ENCODE peak calls at places on chromosome 1, in four cellular contexts. V is IMR-90, H is H1, T is mesendoderm. G is an unnamed sample.

GRCh38 chr1:209839875-209840491 is 12.2 kb downstream of the UTP25 start:
- DNase-seq in H (no peak), T (peak), V (peak), G (no peak)

GRCh38 chr1:2543543-2544092 is 12.6 kb upstream of the TNFRSF14 start:
- DNase-seq in T (no peak), H (no peak), V (peak), G (no peak)

GRCh38 chr1:48657413-48657812 is 119.3 kb downstream of the BEND5 start:
- DNase-seq in H (no peak), T (no peak), V (no peak), G (no peak)

GRCh38 chr1:78004719-78005346 is at the start of gene DNAJB4:
- DNase-seq in V (peak), T (peak), H (no peak), G (peak)

GRCh38 chr1:87497804-87498203 is 169.1 kb downstream of the LMO4 start:
- DNase-seq in H (no peak), T (no peak), V (no peak), G (no peak)

GRCh38 chr1:181674617-181675016 is 191.3 kb downstream of the CACNA1E start:
- DNase-seq in V (no peak), H (no peak), T (no peak), G (no peak)

GRCh38 chr1:147080671-147081394 is 91.4 kb downstream of the PRKAB2 start:
- DNase-seq in V (no peak), H (peak), T (peak), G (peak)

GRCh38 chr1:203557390-203557789 is 63.4 kb downstream of the OPTC start:
- DNase-seq in T (no peak), H (no peak), V (peak), G (no peak)

GRCh38 chr1:1788646-1789431 is 10.6 kb upstream of the NADK start:
- DNase-seq in H (peak), T (peak), V (peak), G (peak)

GRCh38 chr1:5394111-5394510 is 598.1 kb downstream of the NPHP4 start:
- DNase-seq in H (no peak), V (no peak), T (no peak), G (peak)

GRCh38 chr1:230010618-230011332 is 56.3 kb upstream of the GALNT2 start:
- DNase-seq in T (no peak), V (no peak), H (no peak), G (no peak)

GRCh38 chr1:230008721-230009120 is 58.3 kb upstream of the GALNT2 start:
- DNase-seq in T (no peak), H (no peak), V (no peak), G (no peak)

GRCh38 chr1:230011333-230012092 is 55.5 kb upstream of the GALNT2 start:
- DNase-seq in H (no peak), V (no peak), T (no peak), G (no peak)

GRCh38 chr1:230012093-230012393 is 55.0 kb upstream of the GALNT2 start:
- DNase-seq in V (no peak), T (no peak), H (no peak), G (no peak)

DNA sequence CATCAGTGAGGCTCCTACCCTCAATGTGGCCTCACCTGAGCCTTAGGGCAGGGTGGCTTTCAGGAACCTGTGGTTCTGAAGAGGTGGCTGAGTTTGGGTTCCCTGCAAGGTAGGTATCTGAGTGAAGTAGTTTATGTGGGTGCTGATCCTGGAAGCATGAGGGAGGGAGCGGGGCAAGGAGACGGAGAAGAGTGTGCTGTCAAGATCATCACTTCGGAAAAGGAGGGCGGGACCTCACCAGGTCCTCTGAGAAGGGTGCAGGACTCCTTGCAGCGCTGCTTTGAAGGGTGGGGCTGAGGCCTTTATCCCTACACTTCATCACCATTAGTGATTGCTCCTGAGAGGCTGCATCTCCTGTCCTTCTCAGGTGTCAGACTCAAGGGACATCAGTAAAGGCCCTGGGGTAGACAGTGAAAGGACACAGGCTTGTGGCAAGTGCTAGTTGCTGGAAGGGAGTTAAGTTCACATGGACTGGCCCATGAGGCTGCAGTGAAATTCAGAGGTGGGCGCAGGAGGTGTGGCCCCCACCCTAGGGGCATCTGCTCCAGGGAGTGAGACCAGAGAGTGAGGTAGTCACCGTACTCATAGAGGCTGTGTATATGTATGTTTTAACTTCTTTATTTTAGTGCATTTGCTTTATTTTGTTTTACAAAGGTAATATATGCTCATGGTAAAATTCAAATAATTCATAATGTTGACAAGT is 57.3 kb upstream of the GALNT2 start:
- DNase-seq in T (no peak), H (no peak), V (no peak), G (no peak)
- H4K5ac ChIP-seq in T (no peak), H (no peak), V (no peak), G (no peak)

DNA sequence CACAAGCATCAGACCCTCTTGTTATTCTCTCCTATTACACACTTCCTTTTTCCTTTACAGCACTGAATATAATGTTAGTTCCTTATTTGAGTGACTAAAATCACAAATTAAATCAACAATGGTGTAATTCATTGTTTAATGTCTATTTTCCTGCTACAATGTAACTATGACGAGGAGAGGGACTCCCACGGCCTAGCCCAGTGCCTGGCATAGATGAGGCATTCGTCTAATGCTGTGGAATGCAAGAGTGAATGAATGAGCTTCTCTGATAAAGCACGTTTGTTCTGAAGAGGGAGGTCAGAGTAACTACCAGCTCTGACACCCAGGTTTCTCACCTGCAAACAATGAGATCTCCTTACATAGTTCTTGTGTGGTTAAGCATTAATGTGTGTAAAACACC is 479.4 kb downstream of the OMA1 start:
- DNase-seq in V (no peak), T (peak), H (no peak), G (no peak)
- H4K5ac ChIP-seq in V (no peak), T (no peak), H (no peak), G (no peak)

DNA sequence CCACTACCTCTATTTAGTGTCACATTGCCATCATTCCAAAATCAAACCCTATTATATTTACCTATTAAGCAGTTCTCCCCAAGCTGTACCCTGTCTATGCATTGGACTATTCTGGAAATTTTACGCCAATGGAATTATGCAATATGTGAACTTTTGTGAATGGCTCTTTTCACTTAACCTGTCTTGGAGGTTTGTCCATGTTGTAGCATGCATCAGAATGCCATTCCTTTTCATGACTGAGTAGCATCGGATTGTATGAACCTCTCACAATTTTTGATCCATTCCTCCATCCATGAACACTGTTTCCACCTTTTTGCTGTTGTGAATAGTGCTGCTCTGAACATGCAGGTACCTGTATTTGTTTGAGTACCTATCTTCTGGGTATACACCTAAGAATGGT is 33.7 kb downstream of the FAM163A start:
- DNase-seq in H (no peak), T (no peak), V (no peak), G (no peak)
- H4K5ac ChIP-seq in H (no peak), T (no peak), V (no peak), G (no peak)

GRCh38 chr1:40531381-40532061 is at the start of gene ZNF684:
- DNase-seq in V (peak), H (peak), T (peak), G (peak)

GRCh38 chr1:40532062-40532389 is 589 bp downstream of the ZNF684 start:
- DNase-seq in H (no peak), V (no peak), T (no peak), G (no peak)

GRCh38 chr1:40532844-40533424 is 1.5 kb downstream of the ZNF684 start:
- DNase-seq in V (peak), T (peak), H (no peak), G (no peak)

GRCh38 chr1:40534589-40534988 is 3.2 kb downstream of the ZNF684 start:
- DNase-seq in V (no peak), H (no peak), T (no peak), G (no peak)

GRCh38 chr1:40530735-40531380 is 579 bp upstream of the ZNF684 start:
- DNase-seq in T (no peak), H (no peak), V (peak), G (no peak)
- H4K5ac ChIP-seq in T (peak), H (peak), V (peak), G (peak)

DNA sequence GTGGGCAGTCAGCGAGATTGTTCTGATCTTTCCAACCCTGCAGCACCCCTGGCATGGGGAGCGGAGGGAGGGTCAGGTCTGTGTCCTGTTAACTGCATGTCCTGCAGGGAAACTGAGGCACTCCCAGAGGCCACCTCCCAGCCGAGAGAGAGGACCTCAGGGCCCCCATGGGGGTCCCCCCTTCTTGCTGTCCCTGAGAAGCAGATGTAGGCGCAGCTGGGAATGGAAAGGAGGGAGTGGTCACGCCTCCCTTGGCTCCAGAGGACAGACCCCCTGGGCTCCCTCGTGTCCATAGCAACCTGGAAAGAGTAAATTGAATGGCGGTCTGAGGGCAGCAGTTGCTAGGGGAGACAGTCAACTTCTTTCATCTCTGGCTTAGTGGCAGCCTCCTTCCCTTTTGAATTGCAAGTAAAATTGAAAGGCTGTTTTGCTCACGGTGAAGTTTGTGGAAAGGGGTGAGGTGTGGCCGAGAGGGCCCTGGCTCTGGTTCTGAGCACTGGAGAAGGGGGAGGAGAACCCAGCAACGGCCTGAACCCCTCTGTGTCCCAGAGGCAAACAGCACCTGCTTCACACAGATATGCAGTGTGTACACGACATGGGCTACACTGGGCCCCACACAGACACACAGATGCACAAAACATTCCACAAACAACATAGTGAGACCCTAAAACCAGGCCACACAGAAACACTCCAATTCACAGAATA is 4.9 kb downstream of the CROCC start:
- DNase-seq in H (peak), V (no peak), T (peak), G (no peak)
- H4K5ac ChIP-seq in H (no peak), V (no peak), T (no peak), G (no peak)

DNA sequence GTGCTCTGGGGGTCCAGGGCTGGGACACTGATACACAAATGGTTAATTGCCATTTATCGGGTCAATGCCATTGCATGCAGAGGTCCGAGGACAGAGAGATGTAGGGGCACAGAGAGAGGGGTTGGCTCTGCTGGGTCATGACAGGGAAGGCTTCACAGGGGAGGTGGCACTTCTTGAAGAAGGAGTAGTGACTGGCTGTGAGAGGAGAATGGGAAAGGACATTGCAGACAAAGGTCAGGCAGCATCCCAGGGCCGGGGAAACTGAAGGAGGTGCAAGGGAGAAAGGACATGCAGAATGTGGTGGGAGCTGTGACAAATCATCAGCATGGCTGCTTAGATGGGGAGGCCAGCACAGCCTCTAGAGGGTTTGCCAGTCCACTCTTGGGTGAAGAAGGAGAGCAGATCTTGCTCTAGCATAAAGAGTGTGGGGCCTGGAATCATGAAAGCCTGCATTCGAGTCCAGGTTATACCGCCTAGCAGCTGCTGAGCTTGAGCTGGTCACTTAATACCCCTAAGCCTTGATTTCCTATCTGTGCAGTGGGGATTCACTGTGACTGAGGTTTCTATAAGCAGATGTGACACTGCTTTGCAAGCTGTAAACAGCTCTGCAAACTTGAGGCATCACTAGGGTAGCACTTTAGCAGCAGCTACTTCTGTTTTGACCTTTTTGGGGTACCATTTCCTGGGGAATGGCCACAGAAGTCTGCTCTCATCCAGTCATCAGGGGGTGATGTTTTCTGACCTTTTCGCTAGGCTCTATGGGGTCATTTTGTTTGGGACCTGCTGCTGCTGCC is 59.2 kb upstream of the EPS8L3 start:
- DNase-seq in T (no peak), H (peak), V (no peak), G (peak)
- H4K5ac ChIP-seq in T (no peak), H (no peak), V (peak), G (no peak)

GRCh38 chr1:160496334-160496733 is 26.7 kb downstream of the SLAMF6 start:
- DNase-seq in T (no peak), V (no peak), H (no peak), G (no peak)
- H4K5ac ChIP-seq in T (no peak), V (no peak), H (no peak), G (no peak)

GRCh38 chr1:234175363-234175762 is 197.9 kb upstream of the COA6 start:
- DNase-seq in T (no peak), H (no peak), V (no peak), G (no peak)
- H4K5ac ChIP-seq in T (no peak), H (no peak), V (no peak), G (no peak)

GRCh38 chr1:15931884-15932283 is 44.0 kb downstream of the ZBTB17 start:
- DNase-seq in H (no peak), T (no peak), V (no peak), G (no peak)
- H4K5ac ChIP-seq in H (no peak), T (no peak), V (no peak), G (no peak)

GRCh38 chr1:226119169-226119568 is 56.7 kb downstream of the H3-3A start:
- DNase-seq in T (no peak), H (no peak), V (no peak), G (no peak)
- H4K5ac ChIP-seq in T (no peak), H (no peak), V (no peak), G (no peak)